ENCODE peak calls at places on chromosomes 5 and 9, in seven cellular contexts. O is right lobe of liver, D is mammary epithelial cell, Q is right cardiac atrium, Z is fibroblast of lung, W is A549, N is OCI-LY7. M is an unnamed sample.

GRCh38 chr9:16069671-16070586 is 517.1 kb downstream of the CCDC171 start:
- DNase-seq in O (no peak), D (no peak), Q (no peak), Z (peak; percentile 83), W (no peak), N (no peak), M (no peak)

GRCh38 chr9:115157245-115157674 is 39.3 kb upstream of the TNC start:
- DNase-seq in O (no peak), D (peak; percentile 83), Q (no peak), Z (peak; percentile 89), W (peak; percentile 62), N (no peak), M (peak; percentile 41)

GRCh38 chr9:93656426-93657222 is 80.2 kb downstream of the PHF2 start:
- DNase-seq in O (peak; percentile 13), D (no peak), Q (peak; percentile 32), Z (no peak), W (no peak), N (no peak), M (no peak)

GRCh38 chr5:126659805-126660483 is 59.2 kb downstream of the PHAX start:
- DNase-seq in O (no peak), D (no peak), Q (no peak), Z (no peak), W (no peak), N (no peak), M (no peak)

GRCh38 chr9:108053555-108054061 is 564.0 kb upstream of the KLF4 start:
- DNase-seq in O (peak; percentile 38), D (peak; percentile 76), Q (peak; percentile 93), Z (peak; percentile 87), W (no peak), N (no peak), M (no peak)

GRCh38 chr9:78612089-78612488 is 315.2 kb downstream of the PSAT1 start:
- DNase-seq in O (no peak), D (peak; percentile 45), Q (no peak), Z (peak; percentile 74), W (no peak), N (no peak), M (no peak)

GRCh38 chr9:16869961-16870605 is 387 bp downstream of the BNC2 start:
- DNase-seq in O (peak; percentile 18), D (no peak), Q (peak; percentile 70), Z (peak; percentile 32), W (peak; percentile 39), N (no peak), M (no peak)

GRCh38 chr5:139982157-139982974 is 60.7 kb downstream of the NRG2 start:
- DNase-seq in O (no peak), D (peak; percentile 34), Q (peak; percentile 77), Z (peak; percentile 35), W (no peak), N (no peak), M (no peak)

GRCh38 chr9:93701494-93702218 is 125.3 kb downstream of the PHF2 start:
- DNase-seq in O (no peak), D (no peak), Q (no peak), Z (no peak), W (no peak), N (no peak), M (no peak)

DNA sequence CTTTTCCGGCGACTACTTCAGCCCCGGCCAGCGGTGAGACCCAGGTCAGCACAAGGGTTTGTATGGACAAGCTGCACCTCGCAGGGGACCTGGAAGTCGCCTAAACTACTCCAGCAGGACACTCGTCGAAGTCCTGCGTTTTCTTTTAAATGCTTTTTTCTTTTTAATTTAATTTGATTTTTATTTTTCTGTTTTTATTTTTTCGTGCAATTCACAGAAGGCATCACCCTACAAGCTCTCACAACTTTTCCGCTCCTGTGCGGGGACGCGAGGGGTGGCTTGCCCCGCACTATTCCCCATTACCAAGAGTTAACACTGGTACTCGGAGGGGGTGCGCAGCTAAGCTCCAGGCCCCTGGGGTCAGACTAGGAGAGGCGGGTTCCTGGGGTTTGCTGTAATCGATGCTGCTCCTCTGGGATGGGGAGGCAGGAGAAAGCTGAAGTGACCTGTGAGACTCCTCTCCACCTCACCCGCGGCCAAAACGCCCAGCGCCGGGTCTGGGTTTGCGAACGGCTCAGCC is 1.3 kb downstream of the EDIL3 start:
- DNase-seq in O (no peak), D (no peak), Q (peak; percentile 63), Z (no peak), W (peak; percentile 4), N (no peak), M (no peak)
- H3K4me3 ChIP-seq in O (peak overlapping the region; percentile 25), D (peak overlapping the region; percentile 54), Q (peak overlapping the region; percentile 90), Z (peak overlapping the region; percentile 69), W (peak overlapping the region; percentile 48), N (no peak overlapping the region), M (no peak overlapping the region)

GRCh38 chr9:98191210-98191609 is 1.2 kb downstream of the CORO2A start:
- DNase-seq in O (no peak), D (no peak), Q (no peak), Z (no peak), W (no peak), N (no peak), M (no peak)

GRCh38 chr9:98192503-98193335 is at the start of gene CORO2A:
- DNase-seq in O (peak; percentile 89), D (peak; percentile 83), Q (peak; percentile 91), Z (peak; percentile 68), W (peak; percentile 71), N (peak; percentile 69), M (peak; percentile 93)

GRCh38 chr9:98195671-98196070 is 3.2 kb upstream of the CORO2A start:
- DNase-seq in O (no peak), D (no peak), Q (no peak), Z (no peak), W (no peak), N (no peak), M (no peak)

GRCh38 chr9:98191615-98192502 is 578 bp downstream of the CORO2A start:
- DNase-seq in O (peak; percentile 49), D (peak; percentile 49), Q (peak; percentile 65), Z (no peak), W (no peak), N (peak; percentile 26), M (no peak)

DNA sequence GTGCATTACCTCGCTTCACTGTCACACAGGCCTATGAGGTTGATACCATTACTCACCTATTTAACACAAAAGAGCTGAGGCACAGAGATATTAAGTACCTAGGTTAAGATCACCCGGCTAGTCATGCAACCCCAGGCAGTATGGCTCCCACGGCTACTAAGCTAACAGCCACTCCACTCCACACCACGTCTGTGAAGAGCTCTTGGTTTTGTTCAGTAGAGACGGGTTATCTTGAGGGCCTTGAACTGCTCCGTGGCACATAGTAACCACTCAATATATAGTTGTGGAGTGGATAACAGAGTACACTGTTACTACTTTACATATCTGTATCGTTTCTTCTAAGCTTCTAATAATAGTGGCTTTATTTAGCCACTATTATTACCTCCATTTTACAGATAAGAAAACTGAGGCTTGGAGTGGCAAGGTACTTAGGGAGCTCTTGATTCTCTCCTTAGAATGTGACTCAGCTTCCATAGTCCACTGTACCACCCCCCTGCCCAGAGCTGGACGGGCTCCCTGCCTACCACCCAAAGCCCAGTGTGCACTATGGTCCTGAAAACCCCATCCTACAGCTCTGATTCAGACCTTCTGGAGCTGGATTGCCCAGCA is 1.0 kb upstream of the CORO2A start:
- DNase-seq in O (no peak), D (no peak), Q (no peak), Z (no peak), W (no peak), N (no peak), M (no peak)
- H3K27ac ChIP-seq in O (peak overlapping the region; percentile 65), D (peak overlapping the region; percentile 41), Q (no peak overlapping the region), Z (no peak overlapping the region), W (peak overlapping the region; percentile 73), N (no peak overlapping the region), M (peak overlapping the region; percentile 46)

DNA sequence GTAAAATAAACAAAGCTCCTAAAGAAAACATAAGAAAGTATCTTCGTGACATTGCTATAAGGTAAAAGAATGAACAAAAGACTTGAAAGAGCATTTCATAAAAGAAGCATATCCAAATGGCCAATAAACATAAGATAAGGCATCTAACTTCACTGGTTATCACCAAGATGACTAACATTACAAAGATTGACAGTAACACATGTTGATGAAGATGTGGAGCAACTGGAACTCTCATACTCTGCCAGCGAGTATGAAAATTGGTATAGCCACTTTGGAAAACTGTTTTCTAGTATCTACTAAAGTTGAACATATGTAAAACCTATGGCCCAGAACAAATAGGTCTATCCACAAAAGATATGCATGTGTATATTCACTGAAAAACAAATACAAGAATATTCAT is 150.5 kb downstream of the SNX18 start:
- DNase-seq in O (no peak), D (no peak), Q (no peak), Z (no peak), W (no peak), N (no peak), M (no peak)
- H3K9me3 ChIP-seq in O (no peaks in the 10 kb centered on the region), D (peaks cover 11% of the 10 kb centered on the region), Q (no peaks in the 10 kb centered on the region), Z (no peaks in the 10 kb centered on the region), W (no peaks in the 10 kb centered on the region), N (peaks cover 20% of the 10 kb centered on the region), M (no peaks in the 10 kb centered on the region)

DNA sequence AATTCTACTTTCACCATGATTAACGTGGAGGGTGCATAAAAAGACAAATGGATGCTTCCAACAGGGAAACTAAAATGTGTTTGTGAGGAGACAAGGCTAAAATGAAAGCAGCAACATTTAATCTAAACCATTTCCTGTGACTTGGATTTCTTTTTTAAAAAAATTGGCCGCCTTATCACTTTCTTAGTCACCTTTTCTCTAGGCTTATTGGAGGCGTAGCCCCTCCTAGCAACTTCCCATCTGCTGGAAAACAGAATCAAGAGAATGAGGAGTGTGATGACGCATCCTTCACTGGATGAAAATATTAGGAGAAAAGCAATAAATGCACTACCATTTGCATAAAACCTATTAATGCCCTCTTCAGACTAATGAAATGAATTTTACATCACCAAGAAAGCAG is 791 bp upstream of the GPR150 start:
- DNase-seq in O (no peak), D (no peak), Q (no peak), Z (peak; percentile 77), W (no peak), N (no peak), M (no peak)
- H3K4me3 ChIP-seq in O (no peak overlapping the region), D (no peak overlapping the region), Q (no peak overlapping the region), Z (no peak overlapping the region), W (no peak overlapping the region), N (no peak overlapping the region), M (no peak overlapping the region)